ENCODE peak calls at places on chromosomes 4 and X, in four cellular contexts. Q is SK-N-DZ, V is GM03348, A is body of pancreas. M is an unnamed sample.

GRCh38 chrX:17944833-17945497 is 83.9 kb upstream of the RAI2 start:
- DNase-seq in Q (no peak), V (peak), A (no peak), M (no peak)

GRCh38 chr4:143188325-143189088 is 3.8 kb downstream of the USP38 start:
- DNase-seq in V (peak), A (no peak), Q (no peak), M (no peak)

GRCh38 chr4:102684605-102685052 is 76.1 kb downstream of the MANBA start:
- DNase-seq in V (peak), A (no peak), Q (no peak), M (no peak)

GRCh38 chr4:130077275-130077674 is 981.3 kb downstream of the C4orf33 start:
- DNase-seq in V (no peak), A (no peak), Q (no peak), M (no peak)

GRCh38 chrX:128975716-128976115 is 547.6 kb downstream of the SMARCA1 start:
- DNase-seq in Q (peak), A (peak), V (no peak), M (no peak)

GRCh38 chrX:68196939-68197791 is 236.1 kb downstream of the OPHN1 start:
- DNase-seq in Q (peak), A (peak), V (peak), M (no peak)

GRCh38 chr4:149595500-149595899 is 220.1 kb downstream of the IQCM start:
- DNase-seq in A (no peak), V (no peak), Q (no peak), M (no peak)

GRCh38 chr4:152748619-152749018 is 30.9 kb downstream of the TIGD4 start:
- DNase-seq in Q (no peak), A (no peak), V (no peak), M (no peak)

GRCh38 chr4:152045781-152046571 is 285.2 kb upstream of the GATB start:
- DNase-seq in Q (no peak), V (peak), A (peak), M (no peak)

GRCh38 chr4:52995341-52996030 is 133.4 kb downstream of the RASL11B start:
- DNase-seq in Q (no peak), A (no peak), V (no peak), M (no peak)

GRCh38 chr4:151968643-151969042 is 207.8 kb upstream of the GATB start:
- DNase-seq in V (no peak), A (no peak), Q (no peak), M (no peak)

GRCh38 chr4:73053974-73054480 is 15.5 kb downstream of the COX18 start:
- DNase-seq in Q (no peak), V (no peak), A (no peak), M (no peak)

GRCh38 chrX:7926914-7927258 is 327 bp downstream of the PNPLA4 start:
- DNase-seq in V (no peak), Q (no peak), A (no peak), M (peak)

GRCh38 chr4:73257242-73257994 is 1.2 kb downstream of the ANKRD17 start:
- DNase-seq in V (peak), A (peak), Q (peak), M (peak)

GRCh38 chr4:2867758-2868491 is 24.3 kb downstream of the ADD1 start:
- DNase-seq in Q (peak), A (peak), V (peak), M (no peak)

GRCh38 chr4:81625422-81626417 is 154.0 kb upstream of the RASGEF1B start:
- DNase-seq in V (no peak), Q (no peak), A (no peak), M (no peak)

GRCh38 chr4:12439633-12440305 is 1011.1 kb upstream of the HS3ST1 start:
- DNase-seq in V (no peak), A (no peak), Q (no peak), M (no peak)

GRCh38 chr4:72394264-72394663 is 174.8 kb downstream of the ADAMTS3 start:
- DNase-seq in A (no peak), Q (no peak), V (no peak), M (no peak)

GRCh38 chr4:80471701-80472100 is 136.2 kb downstream of the CFAP299 start:
- DNase-seq in A (peak), V (peak), Q (no peak), M (no peak)

GRCh38 chr4:165379662-165380061 is 854 bp downstream of the CPE start:
- DNase-seq in Q (peak), A (peak), V (no peak), M (no peak)

GRCh38 chrX:20265726-20266681 is 705 bp downstream of the RPS6KA3 start:
- DNase-seq in Q (no peak), V (peak), A (peak), M (peak)

GRCh38 chr4:159497961-159498360 is 395.1 kb downstream of the RAPGEF2 start:
- DNase-seq in V (no peak), A (no peak), Q (no peak), M (no peak)

GRCh38 chrX:102959471-102959870 is 22.4 kb downstream of the RAB40AL start:
- DNase-seq in A (no peak), V (peak), Q (no peak), M (no peak)

GRCh38 chrX:74421181-74422028 is at the start of gene SLC16A2:
- DNase-seq in V (peak), A (peak), Q (peak), M (peak)

GRCh38 chr4:109091754-109092409 is 210.6 kb downstream of the COL25A1 start:
- DNase-seq in V (no peak), Q (no peak), A (no peak), M (no peak)